ENCODE peak calls at places on chromosome 21, in seven cellular contexts. G is IMR-90, X is H1, S is H9, N is trophoblast cell, R is mesenchymal stem cell, M is neuronal stem cell. P is an unnamed sample.

GRCh38 chr21:42518216-42518615 is 4.6 kb downstream of the SLC37A1 start:
- DNase-seq in G (peak; percentile 28), X (no peak), S (no peak), N (peak; percentile 67), R (peak; percentile 89), M (no peak), P (peak; percentile 47)

GRCh38 chr21:41269535-41269934 is 47.1 kb upstream of the FAM3B start:
- DNase-seq in G (no peak), X (no peak), S (no peak), N (no peak), R (no peak), M (no peak), P (no peak)

GRCh38 chr21:33871171-33871570 is 44.4 kb downstream of the ATP5PO start:
- DNase-seq in G (peak; percentile 51), X (no peak), S (no peak), N (no peak), R (peak; percentile 49), M (no peak), P (no peak)

GRCh38 chr21:25872271-25872670 is 137.5 kb downstream of the GABPA start:
- DNase-seq in G (no peak), X (peak; percentile 71), S (peak; percentile 61), N (no peak), R (no peak), M (no peak), P (peak; percentile 46)

GRCh38 chr21:41526478-41527087 is 18.6 kb upstream of the TMPRSS2 start:
- DNase-seq in G (no peak), X (no peak), S (no peak), N (no peak), R (no peak), M (no peak), P (no peak)

GRCh38 chr21:16194851-16195251 is 465.1 kb downstream of the USP25 start:
- DNase-seq in G (peak; percentile 17), X (no peak), S (no peak), N (no peak), R (peak; percentile 22), M (no peak), P (no peak)

GRCh38 chr21:25062061-25062460 is 545.2 kb downstream of the MRPL39 start:
- DNase-seq in G (peak; percentile 6), X (no peak), S (no peak), N (no peak), R (no peak), M (no peak), P (peak; percentile 48)

GRCh38 chr21:43718872-43719747 is at the start of gene PDXK:
- DNase-seq in G (peak; percentile 77), X (peak; percentile 90), S (peak; percentile 89), N (peak; percentile 92), R (peak; percentile 80), M (peak; percentile 83), P (peak; percentile 87)

GRCh38 chr21:41948901-41949300 is 4.9 kb downstream of the C2CD2 start:
- DNase-seq in G (no peak), X (no peak), S (no peak), N (no peak), R (no peak), M (no peak), P (no peak)

GRCh38 chr21:36992671-36993070 is 13.8 kb upstream of the RIPPLY3 start:
- DNase-seq in G (no peak), X (no peak), S (peak; percentile 69), N (peak; percentile 19), R (no peak), M (no peak), P (peak; percentile 38)

GRCh38 chr21:33873116-33873515 is 42.5 kb downstream of the ATP5PO start:
- DNase-seq in G (no peak), X (no peak), S (no peak), N (no peak), R (no peak), M (no peak), P (no peak)

GRCh38 chr21:23017989-23018388 is 2019.8 kb downstream of the NCAM2 start:
- DNase-seq in G (no peak), X (no peak), S (no peak), N (no peak), R (no peak), M (no peak), P (no peak)

GRCh38 chr21:33259995-33260394 is 6.2 kb upstream of the IL10RB start:
- DNase-seq in G (no peak), X (no peak), S (no peak), N (no peak), R (no peak), M (no peak), P (no peak)

GRCh38 chr21:37195078-37195477 is 72.1 kb downstream of the VPS26C start:
- DNase-seq in G (no peak), X (no peak), S (no peak), N (no peak), R (no peak), M (no peak), P (no peak)

GRCh38 chr21:42524341-42525227 is 10.9 kb downstream of the SLC37A1 start:
- DNase-seq in G (peak; percentile 52), X (peak; percentile 77), S (peak; percentile 61), N (peak; percentile 19), R (peak; percentile 94), M (no peak), P (peak; percentile 82)

GRCh38 chr21:37006521-37007291 is at the start of gene RIPPLY3:
- DNase-seq in G (no peak), X (peak; percentile 70), S (peak; percentile 56), N (no peak), R (peak; percentile 42), M (no peak), P (peak; percentile 54)

GRCh38 chr21:15029077-15029476 is 35.7 kb downstream of the NRIP1 start:
- DNase-seq in G (no peak), X (no peak), S (no peak), N (no peak), R (no peak), M (no peak), P (no peak)

GRCh38 chr21:28793043-28793442 is 199.6 kb downstream of the LTN1 start:
- DNase-seq in G (peak; percentile 73), X (no peak), S (no peak), N (no peak), R (peak; percentile 42), M (no peak), P (peak; percentile 45)

GRCh38 chr21:38813554-38813953 is 7.8 kb downstream of the ETS2 start:
- DNase-seq in G (no peak), X (no peak), S (no peak), N (no peak), R (no peak), M (no peak), P (no peak)

GRCh38 chr21:38816400-38816973 is 10.8 kb downstream of the ETS2 start:
- DNase-seq in G (no peak), X (no peak), S (no peak), N (no peak), R (no peak), M (no peak), P (no peak)

GRCh38 chr21:38815060-38815405 is 9.3 kb downstream of the ETS2 start:
- DNase-seq in G (peak; percentile 95), X (no peak), S (no peak), N (no peak), R (peak; percentile 57), M (no peak), P (no peak)

GRCh38 chr21:38813143-38813542 is 7.4 kb downstream of the ETS2 start:
- DNase-seq in G (no peak), X (no peak), S (peak; percentile 66), N (no peak), R (no peak), M (no peak), P (peak; percentile 97)

DNA sequence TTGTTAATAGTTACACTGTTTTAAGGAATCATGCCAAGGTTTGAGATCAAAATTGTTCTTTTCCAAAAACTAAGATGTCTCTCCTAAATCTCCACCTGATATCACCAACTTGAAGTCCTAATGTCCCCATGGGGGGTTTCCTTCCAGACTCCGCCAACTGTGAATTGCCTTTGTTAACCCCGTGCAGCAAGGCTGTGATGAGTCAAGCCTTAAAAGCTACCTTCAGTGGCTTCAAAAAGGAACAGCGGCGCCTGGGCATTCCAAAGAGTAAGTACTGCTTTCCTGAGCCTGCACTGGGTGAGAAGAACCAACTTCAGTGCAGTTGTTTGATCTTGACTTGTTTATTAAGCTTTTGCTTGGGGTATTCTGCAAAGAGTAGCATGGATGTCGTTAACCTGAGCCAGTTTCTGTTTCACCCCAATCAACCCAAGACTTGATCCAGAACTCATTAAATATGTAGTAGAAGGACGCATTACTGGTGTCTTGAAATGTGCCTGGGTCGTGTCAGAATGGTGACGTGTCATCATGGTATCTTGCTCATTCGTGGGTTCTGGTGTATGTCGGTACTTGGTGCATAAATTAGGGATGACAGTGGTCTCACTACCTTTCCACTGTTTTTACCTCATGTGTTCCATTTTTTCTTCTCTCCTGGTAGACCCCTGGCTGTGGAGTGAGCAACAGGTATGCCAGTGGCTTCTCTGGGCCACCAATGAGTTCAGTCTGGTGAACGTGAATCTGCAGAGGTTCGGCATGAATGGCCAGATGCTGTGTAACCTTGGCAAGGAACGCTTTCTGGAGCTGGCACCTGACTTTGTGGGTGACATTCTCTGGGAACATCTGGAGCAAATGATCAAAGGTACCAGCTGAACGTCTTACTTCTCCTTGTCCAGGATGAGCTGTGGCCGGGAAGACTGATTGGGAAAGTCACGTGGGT is 8.7 kb downstream of the ETS2 start:
- DNase-seq in G (no peak), X (no peak), S (peak; percentile 79), N (no peak), R (no peak), M (no peak), P (peak; percentile 98)
- H3K4ac ChIP-seq in G (peak overlapping the region; percentile 46), X (no peak overlapping the region), S (no peak overlapping the region), N (no peak overlapping the region), R (no peak overlapping the region), M (no peak overlapping the region), P (peak overlapping the region; percentile 62)

GRCh38 chr21:45042664-45043161 is 31.7 kb upstream of the ADARB1 start:
- DNase-seq in G (no peak), X (no peak), S (peak; percentile 19), N (no peak), R (no peak), M (no peak), P (no peak)

GRCh38 chr21:45040739-45041138 is 33.6 kb upstream of the ADARB1 start:
- DNase-seq in G (no peak), X (peak; percentile 41), S (no peak), N (no peak), R (no peak), M (no peak), P (no peak)

GRCh38 chr21:45040114-45040715 is 34.2 kb upstream of the ADARB1 start:
- DNase-seq in G (no peak), X (peak; percentile 45), S (no peak), N (no peak), R (no peak), M (no peak), P (no peak)

GRCh38 chr21:45041984-45042663 is 32.3 kb upstream of the ADARB1 start:
- DNase-seq in G (no peak), X (no peak), S (no peak), N (no peak), R (no peak), M (no peak), P (no peak)

GRCh38 chr21:45041351-45041805 is 33.0 kb upstream of the ADARB1 start:
- DNase-seq in G (peak; percentile 78), X (no peak), S (no peak), N (no peak), R (peak; percentile 86), M (no peak), P (no peak)
- H3K23ac ChIP-seq in G (peak overlapping the region; percentile 99), X (no peak overlapping the region), S (no peak overlapping the region), N (no peak overlapping the region), R (no peak overlapping the region), M (no peak overlapping the region), P (no peak overlapping the region)

GRCh38 chr21:35384375-35384774 is 335.3 kb upstream of the RUNX1 start:
- DNase-seq in G (no peak), X (no peak), S (no peak), N (no peak), R (no peak), M (no peak), P (no peak)
- H3K4ac ChIP-seq in G (no peak overlapping the region), X (no peak overlapping the region), S (no peak overlapping the region), N (no peak overlapping the region), R (no peak overlapping the region), M (no peak overlapping the region), P (no peak overlapping the region)

GRCh38 chr21:34942911-34943310 is 106.2 kb downstream of the RUNX1 start:
- DNase-seq in G (no peak), X (no peak), S (no peak), N (no peak), R (no peak), M (no peak), P (no peak)
- H3K23ac ChIP-seq in G (no peak overlapping the region), X (no peak overlapping the region), S (no peak overlapping the region), N (no peak overlapping the region), R (no peak overlapping the region), M (no peak overlapping the region), P (no peak overlapping the region)

P was measured in mesendoderm.